ENCODE peak calls at places on chromosome 12, in five cellular contexts. F, M, D, V and Y are unnamed samples. For H3K27me3, the result is how much of the 10 kb centered on the place peaks cover.

GRCh38 chr12:116236148-116236731 is 41.3 kb downstream of the MED13L start:
- DNase-seq in V (peak), M (no peak), D (no peak), F (no peak), Y (peak)

GRCh38 chr12:79566452-79566851 is 124.3 kb downstream of the PAWR start:
- DNase-seq in V (no peak), F (no peak), D (no peak), M (no peak), Y (no peak)

GRCh38 chr12:90343966-90344365 is 611.0 kb downstream of the CCER1 start:
- DNase-seq in V (no peak), F (no peak), D (no peak), M (no peak), Y (no peak)

GRCh38 chr12:120783197-120783596 is 57.6 kb downstream of the ACADS start:
- DNase-seq in V (peak), F (no peak), M (no peak), D (no peak), Y (no peak)

GRCh38 chr12:124940393-124941169 is 26.1 kb upstream of the UBC start:
- DNase-seq in V (peak), D (peak), F (peak), M (peak), Y (peak)

GRCh38 chr12:56884421-56884820 is 49.8 kb downstream of the SDR9C7 start:
- DNase-seq in F (no peak), D (no peak), V (no peak), M (no peak), Y (no peak)

GRCh38 chr12:79524507-79525148 is 166.1 kb downstream of the PAWR start:
- DNase-seq in F (no peak), V (no peak), M (no peak), D (no peak), Y (no peak)

GRCh38 chr12:122189626-122190475 is 6.9 kb downstream of the LRRC43 start:
- DNase-seq in D (no peak), M (no peak), V (no peak), F (no peak), Y (no peak)

GRCh38 chr12:54759751-54760150 is 94.6 kb upstream of the MUCL1 start:
- DNase-seq in F (no peak), M (no peak), D (no peak), V (no peak), Y (no peak)

GRCh38 chr12:112812598-112813406 is 21.3 kb downstream of the RPH3A start:
- DNase-seq in V (no peak), M (no peak), F (no peak), D (no peak), Y (no peak)

GRCh38 chr12:53427905-53428594 is 4.4 kb downstream of the AMHR2 start:
- DNase-seq in F (no peak), M (no peak), V (peak), D (no peak), Y (peak)

GRCh38 chr12:52909256-52909655 is 4.4 kb upstream of the KRT8 start:
- DNase-seq in M (no peak), V (no peak), F (no peak), D (no peak), Y (no peak)

GRCh38 chr12:90078344-90078743 is 369.7 kb upstream of the ATP2B1 start:
- DNase-seq in V (no peak), F (no peak), D (no peak), M (no peak), Y (no peak)

GRCh38 chr12:65306603-65307501 is 28.4 kb downstream of the MSRB3 start:
- DNase-seq in D (peak), M (no peak), V (peak), F (peak), Y (no peak)

GRCh38 chr12:37547611-37548010 is 769.0 kb upstream of the ALG10B start:
- DNase-seq in V (no peak), M (no peak), D (no peak), F (no peak), Y (no peak)

GRCh38 chr12:82414926-82415325 is 56.6 kb downstream of the METTL25 start:
- DNase-seq in F (no peak), D (no peak), V (no peak), M (no peak), Y (no peak)

GRCh38 chr12:49346659-49347306 is at the start of gene DNAJC22:
- DNase-seq in V (no peak), M (no peak), F (no peak), D (no peak), Y (no peak)

GRCh38 chr12:90630006-90630405 is 325.0 kb downstream of the CCER1 start:
- DNase-seq in M (no peak), D (no peak), F (no peak), V (no peak), Y (no peak)

GRCh38 chr12:42969357-42969756 is 379.8 kb upstream of the PRICKLE1 start:
- DNase-seq in M (no peak), D (no peak), V (no peak), F (no peak), Y (no peak)

GRCh38 chr12:102540856-102541385 is 60.6 kb upstream of the IGF1 start:
- DNase-seq in F (no peak), M (no peak), V (no peak), D (no peak), Y (no peak)

GRCh38 chr12:31206038-31206670 is 119.8 kb downstream of the SINHCAF start:
- DNase-seq in F (no peak), V (peak), M (no peak), D (no peak), Y (no peak)

GRCh38 chr12:55043542-55043941 is 23.8 kb downstream of the NEUROD4 start:
- DNase-seq in D (no peak), F (peak), V (no peak), M (no peak), Y (no peak)

GRCh38 chr12:6204533-6205143 is 4.4 kb downstream of the CD9 start:
- DNase-seq in M (no peak), V (no peak), F (no peak), D (no peak), Y (no peak)
- H3K4me3 ChIP-seq in M (no peak), V (no peak), F (no peak), D (no peak), Y (no peak)

GRCh38 chr12:132253698-132254480 is 75.5 kb downstream of the GALNT9 start:
- DNase-seq in M (no peak), D (peak), V (no peak), F (peak), Y (no peak)

GRCh38 chr12:132249747-132250478 is 79.5 kb downstream of the GALNT9 start:
- DNase-seq in V (no peak), D (peak), M (no peak), F (peak), Y (no peak)

GRCh38 chr12:132251741-132252490 is 77.5 kb downstream of the GALNT9 start:
- DNase-seq in V (no peak), D (peak), F (peak), M (no peak), Y (no peak)

GRCh38 chr12:132250707-132251106 is 78.7 kb downstream of the GALNT9 start:
- DNase-seq in M (no peak), V (no peak), F (peak), D (peak), Y (no peak)

DNA sequence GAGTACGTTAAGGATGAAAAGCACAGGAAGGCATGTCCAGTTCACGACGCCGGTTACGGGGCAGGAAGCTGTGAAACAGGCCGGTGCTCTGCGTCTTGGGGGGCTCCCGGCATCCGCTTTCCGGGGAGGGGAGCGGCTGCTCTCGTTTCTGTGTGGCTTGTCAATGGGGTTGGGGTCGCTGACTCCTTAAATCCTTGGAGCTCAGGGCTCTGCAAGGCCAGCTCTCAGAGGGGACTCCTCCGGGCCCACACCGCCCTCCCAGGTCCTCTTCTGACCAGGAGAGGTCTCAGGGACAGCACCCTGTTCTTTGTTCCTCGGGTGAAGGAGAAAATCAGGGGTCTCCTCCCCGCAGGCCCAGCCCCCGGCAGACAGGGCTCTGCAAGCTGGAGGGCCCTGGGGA is 78.1 kb downstream of the GALNT9 start:
- DNase-seq in V (no peak), F (peak), D (peak), M (no peak), Y (no peak)
- H3K27me3 ChIP-seq in V (under half), F (under half), D (under half), M (under half), Y (under half)

GRCh38 chr12:19447386-19447785 is 8.1 kb downstream of the AEBP2 start:
- DNase-seq in V (no peak), M (no peak), F (no peak), D (no peak), Y (no peak)
- H3K27ac ChIP-seq in V (no peak), M (no peak), F (no peak), D (no peak), Y (no peak)

GRCh38 chr12:48005750-48006021 is 1.4 kb upstream of the COL2A1 start:
- DNase-seq in F (no peak), M (no peak), V (no peak), D (no peak), Y (no peak)

GRCh38 chr12:48004941-48005749 is 869 bp upstream of the COL2A1 start:
- DNase-seq in V (no peak), M (no peak), F (no peak), D (no peak), Y (no peak)

GRCh38 chr12:48003226-48004038 is 844 bp downstream of the COL2A1 start:
- DNase-seq in V (peak), M (no peak), D (no peak), F (no peak), Y (peak)

GRCh38 chr12:48002773-48003218 is 1.5 kb downstream of the COL2A1 start:
- DNase-seq in V (peak), D (no peak), F (no peak), M (no peak), Y (peak)

GRCh38 chr12:48004039-48004940 is at the start of gene COL2A1:
- DNase-seq in V (peak), D (no peak), M (no peak), F (no peak), Y (peak)
- H3K4me3 ChIP-seq in V (no peak), D (peak), M (peak), F (peak), Y (peak)

GRCh38 chr12:114481200-114481535 is 75.2 kb upstream of the TBX5 start:
- DNase-seq in F (no peak), D (no peak), V (no peak), M (no peak), Y (no peak)
- H3K27me3 ChIP-seq in F (half or more), D (half or more), V (under half), M (half or more), Y (under half)

GRCh38 chr12:25058012-25058411 is 109.1 kb upstream of the BCAT1 start:
- DNase-seq in M (no peak), F (no peak), D (no peak), V (no peak), Y (no peak)
- H3K27ac ChIP-seq in M (no peak), F (no peak), D (no peak), V (no peak), Y (no peak)